ENCODE peak calls at places on chromosomes 6 and 20, in seven cellular contexts. Q, R, E, L, C, G and A are unnamed samples.

GRCh38 chr6:109738667-109739066 is 47.6 kb downstream of the FIG4 start:
- DNase-seq in Q (no peak), R (no peak), E (no peak), L (no peak), C (no peak), G (no peak), A (no peak)

GRCh38 chr20:47358672-47359532 is 2.4 kb upstream of the ZMYND8 start:
- DNase-seq in Q (peak; percentile 76), R (no peak), E (no peak), L (peak; percentile 49), C (peak; percentile 90), G (peak; percentile 61), A (no peak)

GRCh38 chr20:23585449-23585807 is 17.1 kb upstream of the CST9L start:
- DNase-seq in Q (no peak), R (no peak), E (no peak), L (no peak), C (no peak), G (no peak), A (no peak)

GRCh38 chr20:58740356-58741308 is 48.0 kb downstream of the NPEPL1 start:
- DNase-seq in Q (no peak), R (no peak), E (no peak), L (no peak), C (no peak), G (no peak), A (no peak)

GRCh38 chr6:163449076-163449475 is 34.6 kb downstream of the QKI start:
- DNase-seq in Q (no peak), R (no peak), E (no peak), L (no peak), C (no peak), G (no peak), A (no peak)

GRCh38 chr6:169738972-169739529 is 12.3 kb downstream of the DYNLT2 start:
- DNase-seq in Q (no peak), R (no peak), E (no peak), L (no peak), C (no peak), G (no peak), A (no peak)

GRCh38 chr6:38604700-38605099 is 35.0 kb downstream of the BTBD9 start:
- DNase-seq in Q (no peak), R (no peak), E (no peak), L (no peak), C (no peak), G (no peak), A (no peak)

GRCh38 chr6:123803456-123803861 is 206 bp upstream of the NKAIN2 start:
- DNase-seq in Q (no peak), R (no peak), E (no peak), L (no peak), C (no peak), G (no peak), A (no peak)

GRCh38 chr6:21885101-21885500 is 291.6 kb downstream of the SOX4 start:
- DNase-seq in Q (no peak), R (no peak), E (no peak), L (no peak), C (no peak), G (no peak), A (no peak)

GRCh38 chr20:13221673-13222318 is 722 bp downstream of the ISM1 start:
- DNase-seq in Q (peak; percentile 87), R (peak; percentile 73), E (peak; percentile 52), L (peak; percentile 13), C (no peak), G (peak; percentile 37), A (no peak)

GRCh38 chr6:148611213-148611612 is 135.6 kb upstream of the UST start:
- DNase-seq in Q (no peak), R (no peak), E (no peak), L (no peak), C (peak; percentile 79), G (no peak), A (no peak)

GRCh38 chr6:105135907-105136432 is 43.8 kb downstream of the POPDC3 start:
- DNase-seq in Q (no peak), R (no peak), E (no peak), L (no peak), C (no peak), G (no peak), A (no peak)

GRCh38 chr20:57656252-57656820 is 36.1 kb upstream of the ZBP1 start:
- DNase-seq in Q (no peak), R (no peak), E (no peak), L (no peak), C (peak; percentile 4), G (peak; percentile 37), A (no peak)

GRCh38 chr6:43622541-43622940 is 6.5 kb downstream of the GTPBP2 start:
- DNase-seq in Q (peak; percentile 46), R (no peak), E (no peak), L (no peak), C (no peak), G (peak; percentile 19), A (no peak)

GRCh38 chr6:117440558-117441525 is 15.1 kb upstream of the ROS1 start:
- DNase-seq in Q (no peak), R (no peak), E (no peak), L (no peak), C (no peak), G (no peak), A (no peak)

GRCh38 chr6:4946521-4946920 is 57.3 kb downstream of the RPP40 start:
- DNase-seq in Q (no peak), R (no peak), E (no peak), L (no peak), C (no peak), G (no peak), A (no peak)

GRCh38 chr20:19210426-19211155 is 1.9 kb upstream of the SLC24A3 start:
- DNase-seq in Q (no peak), R (no peak), E (no peak), L (no peak), C (no peak), G (no peak), A (peak; percentile 83)

GRCh38 chr6:35719830-35720733 is 16.8 kb upstream of the ARMC12 start:
- DNase-seq in Q (peak; percentile 82), R (no peak), E (no peak), L (no peak), C (no peak), G (peak; percentile 65), A (no peak)

GRCh38 chr6:115216835-115217234 is 843.9 kb downstream of the FRK start:
- DNase-seq in Q (no peak), R (no peak), E (no peak), L (no peak), C (no peak), G (no peak), A (no peak)

GRCh38 chr6:137389150-137389664 is 105.0 kb downstream of the OLIG3 start:
- DNase-seq in Q (no peak), R (peak; percentile 68), E (peak; percentile 81), L (no peak), C (peak; percentile 18), G (no peak), A (peak; percentile 35)

GRCh38 chr20:49603209-49603627 is 35.3 kb upstream of the PTGIS start:
- DNase-seq in Q (no peak), R (no peak), E (no peak), L (no peak), C (no peak), G (no peak), A (no peak)

GRCh38 chr6:47343631-47344421 is 34.1 kb upstream of the TNFRSF21 start:
- DNase-seq in Q (no peak), R (no peak), E (no peak), L (no peak), C (no peak), G (no peak), A (no peak)

GRCh38 chr6:121515615-121516265 is 80.3 kb downstream of the GJA1 start:
- DNase-seq in Q (no peak), R (no peak), E (no peak), L (no peak), C (no peak), G (no peak), A (no peak)

DNA sequence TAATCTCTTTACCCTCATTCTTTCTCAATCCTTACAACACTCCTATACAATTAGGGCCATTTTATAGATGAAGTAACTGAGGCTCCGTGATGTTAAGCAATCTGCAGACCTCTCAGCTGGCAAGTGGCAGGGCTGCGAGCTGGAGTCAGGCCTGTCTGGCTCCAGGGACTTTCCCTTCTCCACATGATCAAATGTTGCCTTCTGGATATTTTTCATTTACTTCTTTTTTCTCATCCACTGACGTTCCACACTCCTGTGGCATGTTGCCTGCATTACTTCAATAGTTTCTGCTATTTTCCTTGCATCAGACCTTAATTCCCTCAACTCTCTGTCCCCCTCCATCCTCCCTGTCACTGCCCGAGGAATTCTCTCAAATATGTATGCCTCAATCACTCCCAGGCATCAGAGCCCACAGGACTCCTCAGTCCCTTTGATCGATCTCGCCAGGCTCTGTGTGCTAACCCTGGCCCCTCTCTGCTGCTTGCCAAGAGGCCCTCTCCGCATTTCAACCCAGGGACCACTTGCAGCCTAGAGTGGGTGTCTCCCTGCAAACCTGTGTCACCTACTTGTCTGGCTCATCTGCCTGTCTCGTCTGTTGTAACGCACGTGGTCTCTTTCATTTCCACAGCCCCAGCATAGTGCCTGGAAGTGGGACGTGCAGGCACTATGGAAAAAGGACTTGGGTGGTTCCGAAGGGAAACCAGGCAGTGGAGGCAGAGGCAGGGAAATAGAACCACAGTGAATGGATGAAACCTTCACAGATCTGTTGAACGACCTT is 55.4 kb upstream of the TAGAP start:
- DNase-seq in Q (no peak), R (no peak), E (no peak), L (no peak), C (no peak), G (no peak), A (no peak)
- H3K27ac ChIP-seq in Q (no peak overlapping the region), R (peak overlapping the region; percentile 76), E (no peak overlapping the region), L (no peak overlapping the region), C (no peak overlapping the region), G (no peak overlapping the region), A (no peak overlapping the region)

GRCh38 chr20:35368616-35369423 is 43.0 kb downstream of the UQCC1 start:
- DNase-seq in Q (no peak), R (no peak), E (no peak), L (no peak), C (no peak), G (no peak), A (no peak)

GRCh38 chr20:35370751-35371150 is 41.0 kb downstream of the UQCC1 start:
- DNase-seq in Q (no peak), R (no peak), E (no peak), L (no peak), C (no peak), G (no peak), A (no peak)

DNA sequence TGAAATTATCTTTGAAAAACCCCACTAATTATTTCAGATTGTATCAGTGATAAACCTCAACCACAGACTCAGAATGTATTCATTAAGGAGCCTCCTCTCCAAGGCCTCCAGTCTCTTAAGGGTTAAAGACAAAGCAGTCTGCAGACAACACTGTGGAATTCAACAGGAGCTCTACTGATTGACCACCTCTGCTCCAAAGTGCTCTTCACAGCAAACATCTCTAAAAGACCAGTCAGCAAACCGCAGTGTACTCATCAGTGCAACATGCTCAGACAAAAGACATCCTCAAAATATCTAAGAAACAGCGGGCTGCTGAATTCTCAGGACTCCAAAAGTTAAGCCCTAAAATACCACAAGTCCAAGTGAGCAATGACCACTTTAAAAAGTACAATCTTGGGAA is 42.0 kb downstream of the UQCC1 start:
- DNase-seq in Q (no peak), R (no peak), E (no peak), L (no peak), C (no peak), G (no peak), A (no peak)
- H3K36me3 ChIP-seq in Q (no peaks in the 10 kb centered on the region), R (peaks cover 11% of the 10 kb centered on the region), E (peaks cover 7% of the 10 kb centered on the region), L (peaks cover 8% of the 10 kb centered on the region), C (peaks cover 3% of the 10 kb centered on the region), G (no peaks in the 10 kb centered on the region), A (peaks cover 36% of the 10 kb centered on the region)

GRCh38 chr20:36967636-36968035 is 16.1 kb upstream of the SAMHD1 start:
- DNase-seq in Q (no peak), R (peak; percentile 40), E (no peak), L (no peak), C (no peak), G (no peak), A (no peak)
- H3K27ac ChIP-seq in Q (no peak overlapping the region), R (no peak overlapping the region), E (peak overlapping the region; percentile 42), L (no peak overlapping the region), C (no peak overlapping the region), G (no peak overlapping the region), A (no peak overlapping the region)

GRCh38 chr6:37467718-37468117 is 32.0 kb downstream of the CCDC167 start:
- DNase-seq in Q (no peak), R (no peak), E (no peak), L (no peak), C (no peak), G (no peak), A (no peak)
- H3K36me3 ChIP-seq in Q (no peaks in the 10 kb centered on the region), R (peaks cover 37% of the 10 kb centered on the region), E (peaks cover 33% of the 10 kb centered on the region), L (peaks cover 24% of the 10 kb centered on the region), C (peaks cover 19% of the 10 kb centered on the region), G (no peaks in the 10 kb centered on the region), A (peaks cover 35% of the 10 kb centered on the region)